ENCODE peak calls at places on chromosomes 4 and X, in five cellular contexts. One of them, this sample, is unnamed.

GRCh38 chrX:68498508-68499379 is at the start of gene YIPF6:
- DNase-seq in GM13976: peak
- DNase-seq in dermis blood vessel endothelial cell: peak
- DNase-seq in left ventricle myocardium superior: peak
- DNase-seq in GM06990: peak
- DNase-seq in this sample: peak

GRCh38 chr4:124432500-124432899 is 280.0 kb downstream of the ANKRD50 start:
- DNase-seq in GM13976: no peak
- DNase-seq in dermis blood vessel endothelial cell: peak
- DNase-seq in left ventricle myocardium superior: no peak
- DNase-seq in GM06990: no peak
- DNase-seq in this sample: no peak

GRCh38 chr4:85812776-85813175 is 337.8 kb downstream of the ARHGAP24 start:
- DNase-seq in GM13976: no peak
- DNase-seq in dermis blood vessel endothelial cell: peak
- DNase-seq in left ventricle myocardium superior: no peak
- DNase-seq in GM06990: no peak
- DNase-seq in this sample: no peak

GRCh38 chrX:19636989-19637388 is 121.7 kb upstream of the MAP3K15 start:
- DNase-seq in GM13976: no peak
- DNase-seq in dermis blood vessel endothelial cell: no peak
- DNase-seq in left ventricle myocardium superior: no peak
- DNase-seq in GM06990: no peak
- DNase-seq in this sample: peak

GRCh38 chr4:100042235-100042634 is 92.2 kb upstream of the H2AZ1 start:
- DNase-seq in GM13976: no peak
- DNase-seq in dermis blood vessel endothelial cell: no peak
- DNase-seq in left ventricle myocardium superior: no peak
- DNase-seq in GM06990: no peak
- DNase-seq in this sample: no peak

GRCh38 chrX:47351706-47352105 is 18.7 kb upstream of the ZNF157 start:
- DNase-seq in GM13976: no peak
- DNase-seq in dermis blood vessel endothelial cell: no peak
- DNase-seq in left ventricle myocardium superior: no peak
- DNase-seq in GM06990: no peak
- DNase-seq in this sample: no peak

GRCh38 chr4:151931563-151931962 is 170.8 kb upstream of the GATB start:
- DNase-seq in GM13976: no peak
- DNase-seq in dermis blood vessel endothelial cell: no peak
- DNase-seq in left ventricle myocardium superior: no peak
- DNase-seq in GM06990: no peak
- DNase-seq in this sample: no peak

GRCh38 chr4:61443813-61444510 is 243.8 kb downstream of the ADGRL3 start:
- DNase-seq in GM13976: no peak
- DNase-seq in dermis blood vessel endothelial cell: no peak
- DNase-seq in left ventricle myocardium superior: no peak
- DNase-seq in GM06990: no peak
- DNase-seq in this sample: no peak

GRCh38 chr4:156816356-156816755 is 155.2 kb downstream of the PDGFC start:
- DNase-seq in GM13976: no peak
- DNase-seq in dermis blood vessel endothelial cell: no peak
- DNase-seq in left ventricle myocardium superior: no peak
- DNase-seq in GM06990: no peak
- DNase-seq in this sample: no peak

GRCh38 chrX:1507511-1508463 is 29.2 kb downstream of the P2RY8 start:
- DNase-seq in GM13976: peak
- DNase-seq in dermis blood vessel endothelial cell: no peak
- DNase-seq in left ventricle myocardium superior: no peak
- DNase-seq in GM06990: peak
- DNase-seq in this sample: no peak

GRCh38 chrX:1178580-1179057 is 33.8 kb downstream of the CRLF2 start:
- DNase-seq in GM13976: no peak
- DNase-seq in dermis blood vessel endothelial cell: no peak
- DNase-seq in left ventricle myocardium superior: no peak
- DNase-seq in GM06990: no peak
- DNase-seq in this sample: no peak

GRCh38 chr4:30865676-30866075 is 145.5 kb downstream of the PCDH7 start:
- DNase-seq in GM13976: no peak
- DNase-seq in dermis blood vessel endothelial cell: no peak
- DNase-seq in left ventricle myocardium superior: no peak
- DNase-seq in GM06990: no peak
- DNase-seq in this sample: no peak

GRCh38 chrX:45771114-45771513 is 570.4 kb upstream of the DIPK2B start:
- DNase-seq in GM13976: no peak
- DNase-seq in dermis blood vessel endothelial cell: peak
- DNase-seq in left ventricle myocardium superior: no peak
- DNase-seq in GM06990: no peak
- DNase-seq in this sample: no peak

GRCh38 chr4:56752985-56753384 is 68.5 kb downstream of the SPINK2 start:
- DNase-seq in GM13976: no peak
- DNase-seq in dermis blood vessel endothelial cell: no peak
- DNase-seq in left ventricle myocardium superior: no peak
- DNase-seq in GM06990: no peak
- DNase-seq in this sample: peak

GRCh38 chrX:68710870-68711576 is 63.6 kb downstream of the STARD8 start:
- DNase-seq in GM13976: peak
- DNase-seq in dermis blood vessel endothelial cell: peak
- DNase-seq in left ventricle myocardium superior: no peak
- DNase-seq in GM06990: no peak
- DNase-seq in this sample: peak

GRCh38 chrX:132023896-132024386 is 839 bp downstream of the STK26 start:
- DNase-seq in GM13976: peak
- DNase-seq in dermis blood vessel endothelial cell: no peak
- DNase-seq in left ventricle myocardium superior: peak
- DNase-seq in GM06990: peak
- DNase-seq in this sample: peak

GRCh38 chr4:71147261-71147660 is 153.8 kb downstream of the DCK start:
- DNase-seq in GM13976: no peak
- DNase-seq in dermis blood vessel endothelial cell: no peak
- DNase-seq in left ventricle myocardium superior: no peak
- DNase-seq in GM06990: no peak
- DNase-seq in this sample: no peak

GRCh38 chr4:19655666-19656065 is 596.0 kb upstream of the SLIT2 start:
- DNase-seq in GM13976: no peak
- DNase-seq in dermis blood vessel endothelial cell: no peak
- DNase-seq in left ventricle myocardium superior: no peak
- DNase-seq in GM06990: no peak
- DNase-seq in this sample: no peak

GRCh38 chr4:115918149-115918548 is 804.7 kb upstream of the NDST4 start:
- DNase-seq in GM13976: no peak
- DNase-seq in dermis blood vessel endothelial cell: no peak
- DNase-seq in left ventricle myocardium superior: no peak
- DNase-seq in GM06990: no peak
- DNase-seq in this sample: no peak

GRCh38 chrX:39043838-39044550 is 242.7 kb downstream of the MID1IP1 start:
- DNase-seq in GM13976: no peak
- DNase-seq in dermis blood vessel endothelial cell: no peak
- DNase-seq in left ventricle myocardium superior: no peak
- DNase-seq in GM06990: no peak
- DNase-seq in this sample: no peak

GRCh38 chr4:1763550-1764080 is 29.5 kb upstream of the FGFR3 start:
- DNase-seq in GM13976: peak
- DNase-seq in dermis blood vessel endothelial cell: peak
- DNase-seq in left ventricle myocardium superior: peak
- DNase-seq in GM06990: no peak
- DNase-seq in this sample: no peak

GRCh38 chr4:36502350-36502749 is 220.9 kb downstream of the DTHD1 start:
- DNase-seq in GM13976: no peak
- DNase-seq in dermis blood vessel endothelial cell: no peak
- DNase-seq in left ventricle myocardium superior: no peak
- DNase-seq in GM06990: no peak
- DNase-seq in this sample: no peak

GRCh38 chr4:69610484-69610883 is 29.0 kb downstream of the UGT2A2 start:
- DNase-seq in GM13976: no peak
- DNase-seq in dermis blood vessel endothelial cell: no peak
- DNase-seq in left ventricle myocardium superior: no peak
- DNase-seq in GM06990: no peak
- DNase-seq in this sample: no peak

GRCh38 chr4:151672996-151673395 is 87.8 kb downstream of the GATB start:
- DNase-seq in GM13976: no peak
- DNase-seq in dermis blood vessel endothelial cell: no peak
- DNase-seq in left ventricle myocardium superior: no peak
- DNase-seq in GM06990: no peak
- DNase-seq in this sample: no peak